ENCODE peak calls at places on chromosomes 2 and 18, in four cellular contexts. One of them, this sample, is unnamed.

GRCh38 chr2:235268535-235268934 is 225.3 kb upstream of the AGAP1 start:
- DNase-seq in Calu3: no peak
- DNase-seq in stimulated activated CD8-positive, alpha-beta memory T cell treated with anti-CD3 and anti-CD28 coated beads, Interleukin-2, amount 100 ng/mL, for 48 hours: no peak
- DNase-seq in stimulated activated CD4-positive, alpha-beta T cell treated with anti-CD3 and anti-CD28 coated beads, Interleukin-4, amount 100 ng/mL, for 24 hours: no peak
- DNase-seq in this sample: no peak

GRCh38 chr2:36561223-36561944 is 36.6 kb downstream of the FEZ2 start:
- DNase-seq in Calu3: peak
- DNase-seq in stimulated activated CD8-positive, alpha-beta memory T cell treated with anti-CD3 and anti-CD28 coated beads, Interleukin-2, amount 100 ng/mL, for 48 hours: no peak
- DNase-seq in stimulated activated CD4-positive, alpha-beta T cell treated with anti-CD3 and anti-CD28 coated beads, Interleukin-4, amount 100 ng/mL, for 24 hours: no peak
- DNase-seq in this sample: peak

GRCh38 chr2:239443102-239443620 is 42.3 kb upstream of the HDAC4 start:
- DNase-seq in Calu3: no peak
- DNase-seq in stimulated activated CD8-positive, alpha-beta memory T cell treated with anti-CD3 and anti-CD28 coated beads, Interleukin-2, amount 100 ng/mL, for 48 hours: no peak
- DNase-seq in stimulated activated CD4-positive, alpha-beta T cell treated with anti-CD3 and anti-CD28 coated beads, Interleukin-4, amount 100 ng/mL, for 24 hours: no peak
- DNase-seq in this sample: no peak

GRCh38 chr2:102735431-102736130 is 26.2 kb upstream of the TMEM182 start:
- DNase-seq in Calu3: peak
- DNase-seq in stimulated activated CD8-positive, alpha-beta memory T cell treated with anti-CD3 and anti-CD28 coated beads, Interleukin-2, amount 100 ng/mL, for 48 hours: no peak
- DNase-seq in stimulated activated CD4-positive, alpha-beta T cell treated with anti-CD3 and anti-CD28 coated beads, Interleukin-4, amount 100 ng/mL, for 24 hours: no peak
- DNase-seq in this sample: no peak

GRCh38 chr2:127067620-127068350 is 39.2 kb downstream of the BIN1 start:
- DNase-seq in Calu3: peak
- DNase-seq in stimulated activated CD8-positive, alpha-beta memory T cell treated with anti-CD3 and anti-CD28 coated beads, Interleukin-2, amount 100 ng/mL, for 48 hours: peak
- DNase-seq in stimulated activated CD4-positive, alpha-beta T cell treated with anti-CD3 and anti-CD28 coated beads, Interleukin-4, amount 100 ng/mL, for 24 hours: peak
- DNase-seq in this sample: peak

GRCh38 chr2:238425979-238426567 is 654 bp upstream of the ASB1 start:
- DNase-seq in Calu3: no peak
- DNase-seq in stimulated activated CD8-positive, alpha-beta memory T cell treated with anti-CD3 and anti-CD28 coated beads, Interleukin-2, amount 100 ng/mL, for 48 hours: no peak
- DNase-seq in stimulated activated CD4-positive, alpha-beta T cell treated with anti-CD3 and anti-CD28 coated beads, Interleukin-4, amount 100 ng/mL, for 24 hours: no peak
- DNase-seq in this sample: peak

GRCh38 chr2:218375212-218375611 is 6.9 kb upstream of the SLC11A1 start:
- DNase-seq in Calu3: no peak
- DNase-seq in stimulated activated CD8-positive, alpha-beta memory T cell treated with anti-CD3 and anti-CD28 coated beads, Interleukin-2, amount 100 ng/mL, for 48 hours: no peak
- DNase-seq in stimulated activated CD4-positive, alpha-beta T cell treated with anti-CD3 and anti-CD28 coated beads, Interleukin-4, amount 100 ng/mL, for 24 hours: no peak
- DNase-seq in this sample: no peak

GRCh38 chr18:53033128-53033527 is 693.1 kb downstream of the DCC start:
- DNase-seq in Calu3: no peak
- DNase-seq in stimulated activated CD8-positive, alpha-beta memory T cell treated with anti-CD3 and anti-CD28 coated beads, Interleukin-2, amount 100 ng/mL, for 48 hours: no peak
- DNase-seq in stimulated activated CD4-positive, alpha-beta T cell treated with anti-CD3 and anti-CD28 coated beads, Interleukin-4, amount 100 ng/mL, for 24 hours: no peak
- DNase-seq in this sample: no peak

GRCh38 chr18:3037423-3037915 is 24.5 kb upstream of the LPIN2 start:
- DNase-seq in Calu3: peak
- DNase-seq in stimulated activated CD8-positive, alpha-beta memory T cell treated with anti-CD3 and anti-CD28 coated beads, Interleukin-2, amount 100 ng/mL, for 48 hours: no peak
- DNase-seq in stimulated activated CD4-positive, alpha-beta T cell treated with anti-CD3 and anti-CD28 coated beads, Interleukin-4, amount 100 ng/mL, for 24 hours: no peak
- DNase-seq in this sample: no peak

GRCh38 chr2:98664323-98664722 is 55.9 kb downstream of the UNC50 start:
- DNase-seq in Calu3: peak
- DNase-seq in stimulated activated CD8-positive, alpha-beta memory T cell treated with anti-CD3 and anti-CD28 coated beads, Interleukin-2, amount 100 ng/mL, for 48 hours: no peak
- DNase-seq in stimulated activated CD4-positive, alpha-beta T cell treated with anti-CD3 and anti-CD28 coated beads, Interleukin-4, amount 100 ng/mL, for 24 hours: peak
- DNase-seq in this sample: no peak

GRCh38 chr2:240919161-240919781 is 13.1 kb downstream of the CROCC2 start:
- DNase-seq in Calu3: no peak
- DNase-seq in stimulated activated CD8-positive, alpha-beta memory T cell treated with anti-CD3 and anti-CD28 coated beads, Interleukin-2, amount 100 ng/mL, for 48 hours: no peak
- DNase-seq in stimulated activated CD4-positive, alpha-beta T cell treated with anti-CD3 and anti-CD28 coated beads, Interleukin-4, amount 100 ng/mL, for 24 hours: no peak
- DNase-seq in this sample: peak

GRCh38 chr2:236687296-236687955 is 117.8 kb downstream of the ACKR3 start:
- DNase-seq in Calu3: no peak
- DNase-seq in stimulated activated CD8-positive, alpha-beta memory T cell treated with anti-CD3 and anti-CD28 coated beads, Interleukin-2, amount 100 ng/mL, for 48 hours: no peak
- DNase-seq in stimulated activated CD4-positive, alpha-beta T cell treated with anti-CD3 and anti-CD28 coated beads, Interleukin-4, amount 100 ng/mL, for 24 hours: no peak
- DNase-seq in this sample: no peak

GRCh38 chr2:29895296-29895695 is 26.1 kb downstream of the ALK start:
- DNase-seq in Calu3: no peak
- DNase-seq in stimulated activated CD8-positive, alpha-beta memory T cell treated with anti-CD3 and anti-CD28 coated beads, Interleukin-2, amount 100 ng/mL, for 48 hours: no peak
- DNase-seq in stimulated activated CD4-positive, alpha-beta T cell treated with anti-CD3 and anti-CD28 coated beads, Interleukin-4, amount 100 ng/mL, for 24 hours: no peak
- DNase-seq in this sample: no peak

GRCh38 chr18:22900558-22901183 is 32.5 kb upstream of the RBBP8 start:
- DNase-seq in Calu3: no peak
- DNase-seq in stimulated activated CD8-positive, alpha-beta memory T cell treated with anti-CD3 and anti-CD28 coated beads, Interleukin-2, amount 100 ng/mL, for 48 hours: no peak
- DNase-seq in stimulated activated CD4-positive, alpha-beta T cell treated with anti-CD3 and anti-CD28 coated beads, Interleukin-4, amount 100 ng/mL, for 24 hours: no peak
- DNase-seq in this sample: no peak

GRCh38 chr2:69817739-69818494 is 11.5 kb upstream of the GMCL1 start:
- DNase-seq in Calu3: no peak
- DNase-seq in stimulated activated CD8-positive, alpha-beta memory T cell treated with anti-CD3 and anti-CD28 coated beads, Interleukin-2, amount 100 ng/mL, for 48 hours: no peak
- DNase-seq in stimulated activated CD4-positive, alpha-beta T cell treated with anti-CD3 and anti-CD28 coated beads, Interleukin-4, amount 100 ng/mL, for 24 hours: no peak
- DNase-seq in this sample: no peak

This sample was measured in H7.